ENCODE peak calls at places on chromosomes 7 and 10, in six cellular contexts. One of them, this sample, is unnamed.

GRCh38 chr7:65235586-65235985 is 138.1 kb upstream of the ZNF92 start:
- DNase-seq in Calu3: no peak
- DNase-seq in NCI-H1105 treated with DMSO at 0.1 percent for 48 hours: no peak
- DNase-seq in MM.1S: no peak
- DNase-seq in EL: no peak
- DNase-seq in esophagus squamous epithelium: no peak
- DNase-seq in this sample: no peak

GRCh38 chr10:80497187-80498038 is 40.3 kb upstream of the SH2D4B start:
- DNase-seq in EL: peak; percentile 56
- DNase-seq in MM.1S: no peak
- DNase-seq in Calu3: no peak
- DNase-seq in esophagus squamous epithelium: no peak
- DNase-seq in NCI-H1105 treated with DMSO at 0.1 percent for 48 hours: no peak
- DNase-seq in this sample: peak; percentile 21

GRCh38 chr10:105041956-105042355 is 400.9 kb downstream of the SORCS3 start:
- DNase-seq in MM.1S: no peak
- DNase-seq in EL: no peak
- DNase-seq in NCI-H1105 treated with DMSO at 0.1 percent for 48 hours: no peak
- DNase-seq in Calu3: no peak
- DNase-seq in esophagus squamous epithelium: no peak
- DNase-seq in this sample: no peak

GRCh38 chr10:11234857-11235640 is 217.4 kb downstream of the CELF2 start:
- DNase-seq in MM.1S: no peak
- DNase-seq in NCI-H1105 treated with DMSO at 0.1 percent for 48 hours: no peak
- DNase-seq in Calu3: no peak
- DNase-seq in esophagus squamous epithelium: no peak
- DNase-seq in EL: no peak
- DNase-seq in this sample: no peak

GRCh38 chr10:80611481-80611880 is 73.8 kb downstream of the SH2D4B start:
- DNase-seq in MM.1S: no peak
- DNase-seq in Calu3: no peak
- DNase-seq in EL: no peak
- DNase-seq in esophagus squamous epithelium: no peak
- DNase-seq in NCI-H1105 treated with DMSO at 0.1 percent for 48 hours: no peak
- DNase-seq in this sample: no peak

GRCh38 chr7:6162331-6162620 is 110.1 kb downstream of the CYTH3 start:
- DNase-seq in EL: no peak
- DNase-seq in Calu3: no peak
- DNase-seq in esophagus squamous epithelium: no peak
- DNase-seq in NCI-H1105 treated with DMSO at 0.1 percent for 48 hours: no peak
- DNase-seq in MM.1S: no peak
- DNase-seq in this sample: no peak

GRCh38 chr7:26443761-26444160 is 152.1 kb downstream of the SNX10 start:
- DNase-seq in EL: no peak
- DNase-seq in esophagus squamous epithelium: no peak
- DNase-seq in NCI-H1105 treated with DMSO at 0.1 percent for 48 hours: no peak
- DNase-seq in Calu3: no peak
- DNase-seq in MM.1S: no peak
- DNase-seq in this sample: no peak

GRCh38 chr10:84371944-84372343 is 43.6 kb downstream of the CCSER2 start:
- DNase-seq in EL: no peak
- DNase-seq in MM.1S: no peak
- DNase-seq in NCI-H1105 treated with DMSO at 0.1 percent for 48 hours: no peak
- DNase-seq in Calu3: no peak
- DNase-seq in esophagus squamous epithelium: no peak
- DNase-seq in this sample: no peak

GRCh38 chr10:27844223-27844622 is 98.6 kb upstream of the MKX start:
- DNase-seq in esophagus squamous epithelium: no peak
- DNase-seq in Calu3: no peak
- DNase-seq in EL: no peak
- DNase-seq in NCI-H1105 treated with DMSO at 0.1 percent for 48 hours: no peak
- DNase-seq in MM.1S: no peak
- DNase-seq in this sample: no peak

GRCh38 chr7:51613911-51614344 is 297.3 kb upstream of the COBL start:
- DNase-seq in NCI-H1105 treated with DMSO at 0.1 percent for 48 hours: no peak
- DNase-seq in MM.1S: no peak
- DNase-seq in EL: no peak
- DNase-seq in Calu3: no peak
- DNase-seq in esophagus squamous epithelium: no peak
- DNase-seq in this sample: no peak

GRCh38 chr10:122647383-122647968 is 52.2 kb downstream of the C10orf120 start:
- DNase-seq in Calu3: no peak
- DNase-seq in MM.1S: no peak
- DNase-seq in EL: no peak
- DNase-seq in NCI-H1105 treated with DMSO at 0.1 percent for 48 hours: no peak
- DNase-seq in esophagus squamous epithelium: no peak
- DNase-seq in this sample: no peak

GRCh38 chr7:1385086-1385808 is 74.0 kb downstream of the MICALL2 start:
- DNase-seq in esophagus squamous epithelium: no peak
- DNase-seq in MM.1S: no peak
- DNase-seq in NCI-H1105 treated with DMSO at 0.1 percent for 48 hours: no peak
- DNase-seq in EL: no peak
- DNase-seq in Calu3: no peak
- DNase-seq in this sample: no peak

GRCh38 chr7:136555933-136556332 is 312.5 kb upstream of the CHRM2 start:
- DNase-seq in Calu3: no peak
- DNase-seq in MM.1S: no peak
- DNase-seq in EL: no peak
- DNase-seq in NCI-H1105 treated with DMSO at 0.1 percent for 48 hours: peak; percentile 99
- DNase-seq in esophagus squamous epithelium: no peak
- DNase-seq in this sample: no peak

GRCh38 chr10:45373003-45373782 is 823 bp upstream of the ALOX5 start:
- DNase-seq in EL: no peak
- DNase-seq in Calu3: peak; percentile 33
- DNase-seq in esophagus squamous epithelium: no peak
- DNase-seq in NCI-H1105 treated with DMSO at 0.1 percent for 48 hours: peak; percentile 33
- DNase-seq in MM.1S: peak; percentile 39
- DNase-seq in this sample: peak; percentile 7

GRCh38 chr7:30331338-30331737 is 46.9 kb downstream of the ZNRF2 start:
- DNase-seq in NCI-H1105 treated with DMSO at 0.1 percent for 48 hours: no peak
- DNase-seq in EL: no peak
- DNase-seq in esophagus squamous epithelium: no peak
- DNase-seq in Calu3: peak; percentile 18
- DNase-seq in MM.1S: no peak
- DNase-seq in this sample: no peak

GRCh38 chr10:119207713-119208552 is 562 bp downstream of the GRK5 start:
- DNase-seq in EL: peak; percentile 70
- DNase-seq in NCI-H1105 treated with DMSO at 0.1 percent for 48 hours: peak; percentile 11
- DNase-seq in Calu3: peak; percentile 15
- DNase-seq in esophagus squamous epithelium: peak; percentile 9
- DNase-seq in MM.1S: peak; percentile 39
- DNase-seq in this sample: peak; percentile 48

GRCh38 chr10:70206762-70207161 is 26.5 kb downstream of the PPA1 start:
- DNase-seq in NCI-H1105 treated with DMSO at 0.1 percent for 48 hours: no peak
- DNase-seq in MM.1S: no peak
- DNase-seq in EL: no peak
- DNase-seq in esophagus squamous epithelium: no peak
- DNase-seq in Calu3: no peak
- DNase-seq in this sample: no peak

GRCh38 chr10:113087082-113088029 is 137.3 kb downstream of the TCF7L2 start:
- DNase-seq in Calu3: peak; percentile 68
- DNase-seq in esophagus squamous epithelium: no peak
- DNase-seq in MM.1S: no peak
- DNase-seq in NCI-H1105 treated with DMSO at 0.1 percent for 48 hours: no peak
- DNase-seq in EL: peak; percentile 99
- DNase-seq in this sample: peak; percentile 94

GRCh38 chr7:25852249-25852994 is 299.6 kb upstream of the NFE2L3 start:
- DNase-seq in EL: peak; percentile 18
- DNase-seq in NCI-H1105 treated with DMSO at 0.1 percent for 48 hours: no peak
- DNase-seq in esophagus squamous epithelium: no peak
- DNase-seq in MM.1S: peak; percentile 27
- DNase-seq in Calu3: no peak
- DNase-seq in this sample: peak; percentile 49

GRCh38 chr7:157488966-157489365 is 152.2 kb downstream of the DNAJB6 start:
- DNase-seq in Calu3: no peak
- DNase-seq in EL: no peak
- DNase-seq in esophagus squamous epithelium: no peak
- DNase-seq in MM.1S: no peak
- DNase-seq in NCI-H1105 treated with DMSO at 0.1 percent for 48 hours: no peak
- DNase-seq in this sample: no peak

GRCh38 chr7:156984209-156984891 is 26.1 kb downstream of the MNX1 start:
- DNase-seq in esophagus squamous epithelium: no peak
- DNase-seq in EL: peak; percentile 34
- DNase-seq in Calu3: no peak
- DNase-seq in MM.1S: no peak
- DNase-seq in NCI-H1105 treated with DMSO at 0.1 percent for 48 hours: no peak
- DNase-seq in this sample: no peak